ENCODE peak calls at places on chromosome 2, in six cellular contexts. X is aorta, L is transverse colon, D is Peyer's patch, U is PC-3, F is left lung. P is an unnamed sample. For H3K36me3, the result is how much of the 10 kb centered on the place peaks cover.

GRCh38 chr2:159659474-159659873 is 43.1 kb upstream of the BAZ2B start:
- DNase-seq in X (no peak), L (no peak), D (no peak), U (no peak), F (no peak), P (no peak)

GRCh38 chr2:101754613-101755012 is 57.1 kb downstream of the MAP4K4 start:
- DNase-seq in X (no peak), L (no peak), D (no peak), U (peak), F (no peak), P (no peak)

GRCh38 chr2:17916584-17916983 is 38.1 kb downstream of the KCNS3 start:
- DNase-seq in X (no peak), L (no peak), D (no peak), U (no peak), F (no peak), P (no peak)

GRCh38 chr2:57981369-57981768 is 65.2 kb upstream of the VRK2 start:
- DNase-seq in X (no peak), L (no peak), D (no peak), U (peak), F (no peak), P (no peak)

GRCh38 chr2:32484907-32485306 is 128.1 kb downstream of the BIRC6 start:
- DNase-seq in X (no peak), L (no peak), D (no peak), U (peak), F (no peak), P (no peak)

GRCh38 chr2:25669520-25669919 is 3.9 kb downstream of the DTNB start:
- DNase-seq in X (no peak), L (no peak), D (no peak), U (no peak), F (no peak), P (no peak)

GRCh38 chr2:160388464-160389263 is 104.9 kb downstream of the RBMS1 start:
- DNase-seq in X (no peak), L (peak), D (no peak), U (no peak), F (no peak), P (peak)

GRCh38 chr2:105308785-105309540 is 20.6 kb downstream of the TGFBRAP1 start:
- DNase-seq in X (no peak), L (no peak), D (no peak), U (no peak), F (peak), P (peak)

GRCh38 chr2:8279506-8279905 is 402.4 kb upstream of the ID2 start:
- DNase-seq in X (no peak), L (no peak), D (no peak), U (no peak), F (no peak), P (no peak)

GRCh38 chr2:203732072-203732952 is 25.9 kb downstream of the CD28 start:
- DNase-seq in X (no peak), L (no peak), D (no peak), U (no peak), F (no peak), P (no peak)

GRCh38 chr2:131148426-131148825 is 43.3 kb downstream of the PLEKHB2 start:
- DNase-seq in X (no peak), L (no peak), D (no peak), U (no peak), F (no peak), P (no peak)
- H3K36me3 ChIP-seq in X (under half), L (under half), D (under half), U (under half), F (under half), P (under half)

DNA sequence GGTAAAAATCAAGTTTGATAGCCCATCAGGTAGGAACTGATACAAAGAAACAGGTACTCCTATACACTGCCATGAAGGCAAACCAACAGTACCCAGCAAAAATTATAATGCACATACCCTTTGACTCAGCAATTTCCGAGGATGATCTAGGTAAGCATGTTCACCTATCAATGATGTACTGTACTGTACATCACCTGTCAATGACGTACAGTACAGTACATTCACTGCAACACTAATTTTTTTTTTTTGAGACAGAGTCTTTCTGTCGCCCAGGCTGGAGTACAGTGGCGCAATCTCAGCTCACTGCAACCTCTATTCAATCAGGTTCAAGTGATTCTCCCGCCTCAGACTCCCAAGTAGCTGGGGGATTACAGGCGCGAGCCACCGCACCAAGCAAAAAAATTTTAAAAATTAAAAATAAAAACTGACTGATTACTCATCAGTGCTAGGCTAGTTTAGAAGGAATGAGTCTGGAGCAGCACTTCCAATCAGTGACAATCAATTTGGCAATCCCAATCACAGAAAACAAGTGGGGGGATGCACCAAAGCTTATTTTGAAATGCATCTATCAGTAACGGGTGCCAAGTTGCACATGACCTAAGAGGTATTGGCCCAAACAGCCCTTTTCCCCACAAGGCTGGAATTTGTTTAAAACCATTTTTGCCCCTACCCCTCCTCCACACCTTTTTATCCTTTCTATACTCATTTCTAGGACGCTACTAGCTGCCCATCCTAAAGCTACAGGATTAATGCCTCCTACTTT is 8.2 kb downstream of the SRSF7 start:
- DNase-seq in X (no peak), L (no peak), D (no peak), U (no peak), F (no peak), P (no peak)
- H3K4me3 ChIP-seq in X (no peak), L (no peak), D (no peak), U (no peak), F (no peak), P (no peak)

DNA sequence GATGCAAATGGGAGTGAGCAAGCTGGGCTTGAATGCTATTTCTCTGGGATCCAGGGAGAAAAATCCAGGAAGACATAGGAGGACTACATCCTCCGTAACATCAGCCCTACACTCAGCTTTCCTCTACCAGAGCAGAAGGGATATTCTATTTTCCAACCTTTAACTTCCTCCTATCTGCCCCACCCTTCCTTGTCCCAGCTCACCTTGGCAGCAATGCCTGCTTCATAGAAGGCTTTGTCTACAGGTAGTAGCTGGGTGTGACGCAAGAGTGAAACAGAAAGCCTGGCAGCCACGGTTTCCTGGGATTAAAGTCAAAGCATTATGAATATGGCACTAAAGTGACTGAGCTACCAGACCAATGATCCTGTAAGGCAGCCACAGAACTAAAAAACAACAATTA is 3.9 kb downstream of the KRTCAP3 start:
- DNase-seq in X (no peak), L (peak), D (peak), U (peak), F (no peak), P (no peak)
- H3K36me3 ChIP-seq in X (under half), L (under half), D (under half), U (under half), F (under half), P (half or more)

GRCh38 chr2:64228126-64228678 is 84.0 kb upstream of the PELI1 start:
- DNase-seq in X (peak), L (peak), D (peak), U (peak), F (peak), P (peak)

GRCh38 chr2:64230540-64230939 is 86.3 kb upstream of the PELI1 start:
- DNase-seq in X (no peak), L (no peak), D (no peak), U (no peak), F (no peak), P (no peak)

GRCh38 chr2:64226611-64227010 is 82.4 kb upstream of the PELI1 start:
- DNase-seq in X (no peak), L (no peak), D (no peak), U (no peak), F (no peak), P (no peak)

GRCh38 chr2:64227603-64228125 is 83.4 kb upstream of the PELI1 start:
- DNase-seq in X (no peak), L (no peak), D (no peak), U (no peak), F (no peak), P (no peak)

DNA sequence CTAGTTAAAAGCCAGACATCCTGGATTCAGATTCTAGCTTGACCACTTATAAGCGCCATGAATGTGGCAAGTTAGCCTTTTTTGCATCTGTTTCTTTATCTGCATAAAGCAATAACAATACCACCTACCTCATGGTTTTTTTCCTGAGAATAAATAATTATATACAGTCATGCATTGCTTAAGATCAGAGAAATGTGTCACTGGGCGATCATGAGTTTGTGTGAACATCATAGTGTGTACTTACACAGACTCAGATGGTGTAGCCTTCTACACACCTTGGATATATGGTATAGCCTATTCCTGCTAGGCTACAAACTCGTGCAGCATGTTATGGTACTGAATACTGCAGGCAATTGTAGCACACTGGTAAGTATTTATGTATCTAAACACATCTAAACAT is 84.7 kb upstream of the PELI1 start:
- DNase-seq in X (no peak), L (no peak), D (no peak), U (no peak), F (no peak), P (no peak)
- H3K4me3 ChIP-seq in X (no peak), L (no peak), D (no peak), U (peak), F (no peak), P (peak)